ENCODE peak calls at places on chromosome 1, in four cellular contexts. One of them, this sample, is unnamed.

GRCh38 chr1:45863117-45863670 is 59.8 kb downstream of the MAST2 start:
- DNase-seq in omental fat pad: no peak
- DNase-seq in heart right ventricle: no peak
- DNase-seq in NCI-H2171: peak
- DNase-seq in this sample: no peak

GRCh38 chr1:215603319-215603718 is 36.2 kb downstream of the KCTD3 start:
- DNase-seq in omental fat pad: no peak
- DNase-seq in heart right ventricle: no peak
- DNase-seq in NCI-H2171: no peak
- DNase-seq in this sample: no peak

GRCh38 chr1:172845371-172845770 is 186.5 kb downstream of the FASLG start:
- DNase-seq in omental fat pad: no peak
- DNase-seq in heart right ventricle: no peak
- DNase-seq in NCI-H2171: no peak
- DNase-seq in this sample: no peak

GRCh38 chr1:7732331-7732730 is 38.8 kb upstream of the VAMP3 start:
- DNase-seq in omental fat pad: no peak
- DNase-seq in heart right ventricle: no peak
- DNase-seq in NCI-H2171: no peak
- DNase-seq in this sample: no peak

GRCh38 chr1:147110872-147111271 is 61.4 kb downstream of the PRKAB2 start:
- DNase-seq in omental fat pad: no peak
- DNase-seq in heart right ventricle: no peak
- DNase-seq in NCI-H2171: no peak
- DNase-seq in this sample: no peak

GRCh38 chr1:966135-966602 is at the start of gene PLEKHN1:
- DNase-seq in omental fat pad: no peak
- DNase-seq in heart right ventricle: no peak
- DNase-seq in NCI-H2171: no peak
- DNase-seq in this sample: no peak

GRCh38 chr1:214843281-214843680 is 239.3 kb upstream of the KCNK2 start:
- DNase-seq in omental fat pad: no peak
- DNase-seq in heart right ventricle: no peak
- DNase-seq in NCI-H2171: no peak
- DNase-seq in this sample: no peak

GRCh38 chr1:218273757-218274505 is 11.2 kb upstream of the RRP15 start:
- DNase-seq in omental fat pad: no peak
- DNase-seq in heart right ventricle: no peak
- DNase-seq in NCI-H2171: no peak
- DNase-seq in this sample: no peak

This sample was measured in right atrium auricular region.